ENCODE peak calls at places on chromosomes 7 and 10, in four cellular contexts. K is SK-N-SH, G is K562, D is HepG2. W is an unnamed sample.
A peak's percentile ranks its signal among the peaks of the same experiment; 100 is the strongest.

GRCh38 chr7:96327429-96327828 is 5.5 kb upstream of the SLC25A13 start:
- DNase-seq in G (no peak), D (peak; percentile 74), K (no peak), W (no peak)

GRCh38 chr7:21911341-21911875 is 34.3 kb downstream of the CDCA7L start:
- DNase-seq in K (no peak), G (no peak), D (no peak), W (no peak)

GRCh38 chr10:131961047-131961776 is 20.5 kb downstream of the BNIP3 start:
- DNase-seq in G (no peak), D (no peak), K (peak; percentile 54), W (no peak)

GRCh38 chr10:98959486-98959885 is 276.2 kb downstream of the HPSE2 start:
- DNase-seq in D (no peak), G (no peak), K (no peak), W (no peak)

GRCh38 chr10:101229275-101230184 is at the start of gene LBX1:
- DNase-seq in G (no peak), K (peak; percentile 64), D (no peak), W (peak; percentile 43)

GRCh38 chr7:112855227-112855626 is 65.0 kb upstream of the TMEM168 start:
- DNase-seq in D (no peak), K (no peak), G (no peak), W (no peak)

GRCh38 chr7:128099204-128099671 is 68.0 kb upstream of the LRRC4 start:
- DNase-seq in K (no peak), D (no peak), G (peak; percentile 78), W (no peak)

GRCh38 chr10:7400068-7400824 is 10.6 kb downstream of the SFMBT2 start:
- DNase-seq in G (peak; percentile 27), K (peak; percentile 55), D (no peak), W (no peak)

GRCh38 chr7:116999316-116999715 is 46.0 kb downstream of the ST7 start:
- DNase-seq in G (no peak), D (no peak), K (no peak), W (no peak)

GRCh38 chr10:13271552-13272163 is 28.2 kb downstream of the PHYH start:
- DNase-seq in D (peak; percentile 77), K (peak; percentile 64), G (peak; percentile 89), W (peak; percentile 86)

GRCh38 chr7:46786221-46786951 is 795.5 kb downstream of the TNS3 start:
- DNase-seq in D (no peak), G (no peak), K (no peak), W (no peak)

GRCh38 chr7:87048839-87049238 is 10.6 kb downstream of the ELAPOR2 start:
- DNase-seq in G (no peak), D (no peak), K (no peak), W (no peak)

GRCh38 chr10:102546606-102547310 is 43.0 kb downstream of the SUFU start:
- DNase-seq in D (no peak), K (peak; percentile 66), G (no peak), W (no peak)

GRCh38 chr7:151459726-151460473 is 20.0 kb upstream of the CRYGN start:
- DNase-seq in D (peak; percentile 79), G (no peak), K (peak; percentile 77), W (no peak)

GRCh38 chr10:130244928-130245495 is 108.8 kb downstream of the GLRX3 start:
- DNase-seq in K (no peak), D (no peak), G (no peak), W (no peak)

GRCh38 chr7:128171342-128171918 is 69.6 kb upstream of the LEP start:
- DNase-seq in G (no peak), K (no peak), D (no peak), W (no peak)

GRCh38 chr7:122438001-122438400 is 133.5 kb upstream of the FEZF1 start:
- DNase-seq in G (no peak), D (no peak), K (no peak), W (no peak)

GRCh38 chr7:43004076-43004475 is 71.9 kb downstream of the MRPL32 start:
- DNase-seq in K (no peak), D (no peak), G (peak; percentile 64), W (no peak)

GRCh38 chr7:35705932-35706461 is 11.1 kb upstream of the HERPUD2 start:
- DNase-seq in K (no peak), G (no peak), D (no peak), W (no peak)

GRCh38 chr10:20004087-20004523 is 187.9 kb downstream of the PLXDC2 start:
- DNase-seq in G (no peak), D (no peak), K (peak; percentile 4), W (no peak)

GRCh38 chr10:79928028-79928583 is 20.8 kb downstream of the SFTPD start:
- DNase-seq in K (no peak), G (peak; percentile 17), D (no peak), W (no peak)

GRCh38 chr10:84811078-84811477 is 482.7 kb downstream of the CCSER2 start:
- DNase-seq in G (no peak), D (no peak), K (no peak), W (no peak)

GRCh38 chr10:35516102-35516670 is 89.0 kb upstream of the GJD4 start:
- DNase-seq in D (no peak), K (no peak), G (peak; percentile 19), W (no peak)

GRCh38 chr7:29336851-29337627 is 142.5 kb downstream of the CHN2 start:
- DNase-seq in D (peak; percentile 94), G (no peak), K (no peak), W (no peak)

GRCh38 chr7:151368136-151368571 is 26.5 kb downstream of the NUB1 start:
- DNase-seq in K (peak; percentile 91), D (peak; percentile 68), G (peak; percentile 92), W (peak; percentile 89)

GRCh38 chr10:34111179-34111578 is 703.9 kb downstream of the PARD3 start:
- DNase-seq in G (no peak), K (no peak), D (no peak), W (no peak)

GRCh38 chr7:132381742-132382472 is 194.4 kb downstream of the PLXNA4 start:
- DNase-seq in G (no peak), K (peak; percentile 41), D (peak; percentile 3), W (no peak)

GRCh38 chr10:86752311-86752710 is 4.1 kb upstream of the BMPR1A start:
- DNase-seq in G (peak; percentile 78), K (no peak), D (no peak), W (no peak)

GRCh38 chr10:77737608-77738007 is 100.0 kb upstream of the KCNMA1 start:
- DNase-seq in G (no peak), D (no peak), K (no peak), W (no peak)
- TF ChIP-seq FOXJ3 in G (no peak), D (no peak), K (no peak), W (no peak)

DNA sequence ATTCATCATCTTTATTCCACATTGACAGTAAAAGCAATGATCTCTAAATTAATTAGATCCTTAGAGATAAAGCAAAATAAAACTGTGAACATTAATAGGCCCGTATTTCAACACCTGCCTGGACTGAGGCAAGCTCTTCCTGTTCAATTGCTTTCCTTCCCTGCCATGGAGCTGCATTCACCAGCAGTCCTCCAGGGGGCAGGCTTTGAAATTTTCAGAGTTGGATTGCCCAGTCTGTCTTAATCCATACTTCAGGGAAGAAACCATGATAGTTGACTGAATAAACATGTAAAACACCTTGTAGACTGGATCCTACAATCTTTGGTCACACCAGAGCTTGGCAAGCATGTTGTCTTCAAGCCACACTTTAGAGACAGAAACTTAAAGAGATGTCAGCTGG is 936.6 kb downstream of the NRG3 start:
- DNase-seq in G (peak; percentile 6), K (peak; percentile 11), D (no peak), W (peak; percentile 74)
- TF ChIP-seq FOXJ3 in G (no peak), K (no peak), D (no peak), W (no peak)

DNA sequence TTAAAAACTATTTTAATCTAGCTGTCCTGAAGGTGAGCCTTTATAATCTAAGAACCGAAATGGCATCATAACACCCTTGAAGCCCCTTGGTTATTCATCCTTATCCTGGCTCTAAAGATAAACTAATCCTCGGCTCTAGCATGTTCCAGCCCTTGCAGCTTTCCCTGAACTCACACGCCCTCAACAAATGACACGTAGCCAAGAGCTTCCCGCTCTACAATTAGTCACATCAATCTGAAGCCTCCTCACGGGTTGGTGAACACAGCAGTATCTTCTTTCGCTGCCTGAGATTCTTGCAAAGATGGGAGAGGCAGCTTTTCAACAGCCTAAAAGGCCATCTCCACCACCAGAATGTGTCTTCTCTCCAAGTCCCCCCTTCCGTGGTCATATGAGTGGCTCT is 4.1 kb downstream of the FRMD4A start:
- DNase-seq in K (no peak), G (no peak), D (no peak), W (no peak)
- TF ChIP-seq FOXJ3 in K (no peak), G (no peak), D (no peak), W (no peak)

DNA sequence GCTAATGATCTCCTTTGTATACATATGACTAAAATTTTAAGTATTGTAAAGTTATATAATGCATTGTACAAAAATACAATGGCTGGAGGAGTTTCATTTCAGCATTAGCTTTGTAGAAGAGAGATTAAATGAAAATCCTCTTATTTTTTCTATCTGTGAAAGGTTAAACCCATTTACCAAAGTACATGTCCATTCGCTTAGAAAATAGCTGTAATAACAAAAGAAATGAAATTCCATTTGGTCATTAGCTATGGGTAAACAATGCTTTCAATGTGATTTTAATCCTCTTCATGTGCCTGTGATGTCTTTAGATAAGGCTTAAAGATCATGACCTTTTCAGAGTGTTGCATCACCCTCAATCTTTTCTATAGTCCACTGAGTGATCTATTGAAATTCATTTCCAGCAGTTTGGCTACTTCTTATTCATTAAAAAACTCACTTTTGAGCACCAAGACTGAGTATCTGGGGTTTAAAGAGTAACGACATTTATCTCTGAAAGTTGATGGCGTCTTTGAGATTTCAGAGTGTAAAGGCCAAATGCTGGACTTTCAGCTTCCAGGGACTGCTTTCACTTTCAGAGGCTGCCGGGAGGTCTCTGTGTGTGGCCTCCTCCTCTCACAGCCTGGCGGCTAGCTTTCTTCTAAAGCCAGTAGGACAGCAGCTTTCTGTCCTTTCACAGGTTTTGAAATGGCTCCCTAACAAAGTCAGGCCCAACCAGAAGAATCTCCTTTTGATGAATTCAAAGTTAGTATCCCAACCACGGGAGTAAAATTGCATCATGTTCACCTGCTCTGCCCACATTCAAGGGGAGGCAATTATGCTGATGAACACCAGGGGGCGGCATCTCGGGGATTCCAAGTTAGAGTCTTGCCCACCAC is 701.4 kb upstream of the COBL start:
- DNase-seq in K (peak; percentile 13), G (peak; percentile 24), D (peak; percentile 58), W (peak; percentile 85)
- TF ChIP-seq FOXJ3 in K (no peak), G (no peak), D (no peak), W (no peak)

W was measured in WTC11.